ENCODE peak calls at places on chromosomes 6 and 20, in nine cellular contexts. One of them, this sample, is unnamed.
A peak's percentile ranks its signal among the peaks of the same experiment; 100 is the strongest.

GRCh38 chr20:53718142-53718481 is 124.5 kb upstream of the ZNF217 start:
- DNase-seq in stimulated activated naive B cell treated with anti-CD40 and anti-IgM and Interleukin-4, amounts not matched to agents 10 μg/mL and 1 μg/mL and 100 μg/mL, for 72 hours: no peak
- DNase-seq in lower lobe of right lung: no peak
- DNase-seq in activated CD4-positive, CD25-positive, alpha-beta regulatory T cell: no peak
- DNase-seq in stimulated activated CD8-positive, alpha-beta memory T cell treated with anti-CD3 and anti-CD28 coated beads, Interleukin-15, amount 100 ng/mL, for 4 hours: no peak
- DNase-seq in CD8-positive, alpha-beta memory T cell: no peak
- DNase-seq in B cell: no peak
- DNase-seq in HS-27A: no peak
- DNase-seq in H54: no peak
- DNase-seq in this sample: no peak

GRCh38 chr20:48538058-48538825 is 289.6 kb downstream of the PREX1 start:
- DNase-seq in stimulated activated naive B cell treated with anti-CD40 and anti-IgM and Interleukin-4, amounts not matched to agents 10 μg/mL and 1 μg/mL and 100 μg/mL, for 72 hours: no peak
- DNase-seq in lower lobe of right lung: peak; percentile 56
- DNase-seq in activated CD4-positive, CD25-positive, alpha-beta regulatory T cell: no peak
- DNase-seq in stimulated activated CD8-positive, alpha-beta memory T cell treated with anti-CD3 and anti-CD28 coated beads, Interleukin-15, amount 100 ng/mL, for 4 hours: no peak
- DNase-seq in CD8-positive, alpha-beta memory T cell: no peak
- DNase-seq in B cell: no peak
- DNase-seq in HS-27A: peak; percentile 49
- DNase-seq in H54: peak; percentile 71
- DNase-seq in this sample: peak; percentile 48

GRCh38 chr20:43681468-43681942 is 14.6 kb downstream of the MYBL2 start:
- DNase-seq in stimulated activated naive B cell treated with anti-CD40 and anti-IgM and Interleukin-4, amounts not matched to agents 10 μg/mL and 1 μg/mL and 100 μg/mL, for 72 hours: peak; percentile 20
- DNase-seq in lower lobe of right lung: no peak
- DNase-seq in activated CD4-positive, CD25-positive, alpha-beta regulatory T cell: no peak
- DNase-seq in stimulated activated CD8-positive, alpha-beta memory T cell treated with anti-CD3 and anti-CD28 coated beads, Interleukin-15, amount 100 ng/mL, for 4 hours: no peak
- DNase-seq in CD8-positive, alpha-beta memory T cell: no peak
- DNase-seq in B cell: peak; percentile 47
- DNase-seq in HS-27A: no peak
- DNase-seq in H54: no peak
- DNase-seq in this sample: no peak

GRCh38 chr6:3607171-3607570 is 144.3 kb downstream of the PXDC1 start:
- DNase-seq in stimulated activated naive B cell treated with anti-CD40 and anti-IgM and Interleukin-4, amounts not matched to agents 10 μg/mL and 1 μg/mL and 100 μg/mL, for 72 hours: no peak
- DNase-seq in lower lobe of right lung: no peak
- DNase-seq in activated CD4-positive, CD25-positive, alpha-beta regulatory T cell: no peak
- DNase-seq in stimulated activated CD8-positive, alpha-beta memory T cell treated with anti-CD3 and anti-CD28 coated beads, Interleukin-15, amount 100 ng/mL, for 4 hours: no peak
- DNase-seq in CD8-positive, alpha-beta memory T cell: no peak
- DNase-seq in B cell: no peak
- DNase-seq in HS-27A: no peak
- DNase-seq in H54: no peak
- DNase-seq in this sample: no peak

GRCh38 chr20:51536116-51537069 is 6.1 kb downstream of the NFATC2 start:
- DNase-seq in stimulated activated naive B cell treated with anti-CD40 and anti-IgM and Interleukin-4, amounts not matched to agents 10 μg/mL and 1 μg/mL and 100 μg/mL, for 72 hours: no peak
- DNase-seq in lower lobe of right lung: no peak
- DNase-seq in activated CD4-positive, CD25-positive, alpha-beta regulatory T cell: no peak
- DNase-seq in stimulated activated CD8-positive, alpha-beta memory T cell treated with anti-CD3 and anti-CD28 coated beads, Interleukin-15, amount 100 ng/mL, for 4 hours: no peak
- DNase-seq in CD8-positive, alpha-beta memory T cell: no peak
- DNase-seq in B cell: no peak
- DNase-seq in HS-27A: no peak
- DNase-seq in H54: no peak
- DNase-seq in this sample: no peak

GRCh38 chr6:41573268-41573667 is 27.1 kb downstream of the FOXP4 start:
- DNase-seq in stimulated activated naive B cell treated with anti-CD40 and anti-IgM and Interleukin-4, amounts not matched to agents 10 μg/mL and 1 μg/mL and 100 μg/mL, for 72 hours: no peak
- DNase-seq in lower lobe of right lung: no peak
- DNase-seq in activated CD4-positive, CD25-positive, alpha-beta regulatory T cell: no peak
- DNase-seq in stimulated activated CD8-positive, alpha-beta memory T cell treated with anti-CD3 and anti-CD28 coated beads, Interleukin-15, amount 100 ng/mL, for 4 hours: no peak
- DNase-seq in CD8-positive, alpha-beta memory T cell: no peak
- DNase-seq in B cell: no peak
- DNase-seq in HS-27A: no peak
- DNase-seq in H54: no peak
- DNase-seq in this sample: no peak

GRCh38 chr6:107894821-107895396 is 63.1 kb downstream of the SEC63 start:
- DNase-seq in stimulated activated naive B cell treated with anti-CD40 and anti-IgM and Interleukin-4, amounts not matched to agents 10 μg/mL and 1 μg/mL and 100 μg/mL, for 72 hours: no peak
- DNase-seq in lower lobe of right lung: no peak
- DNase-seq in activated CD4-positive, CD25-positive, alpha-beta regulatory T cell: no peak
- DNase-seq in stimulated activated CD8-positive, alpha-beta memory T cell treated with anti-CD3 and anti-CD28 coated beads, Interleukin-15, amount 100 ng/mL, for 4 hours: no peak
- DNase-seq in CD8-positive, alpha-beta memory T cell: no peak
- DNase-seq in B cell: peak; percentile 14
- DNase-seq in HS-27A: no peak
- DNase-seq in H54: no peak
- DNase-seq in this sample: no peak

GRCh38 chr6:149213829-149214228 is 103.7 kb upstream of the TAB2 start:
- DNase-seq in stimulated activated naive B cell treated with anti-CD40 and anti-IgM and Interleukin-4, amounts not matched to agents 10 μg/mL and 1 μg/mL and 100 μg/mL, for 72 hours: no peak
- DNase-seq in lower lobe of right lung: no peak
- DNase-seq in activated CD4-positive, CD25-positive, alpha-beta regulatory T cell: no peak
- DNase-seq in stimulated activated CD8-positive, alpha-beta memory T cell treated with anti-CD3 and anti-CD28 coated beads, Interleukin-15, amount 100 ng/mL, for 4 hours: no peak
- DNase-seq in CD8-positive, alpha-beta memory T cell: no peak
- DNase-seq in B cell: no peak
- DNase-seq in HS-27A: no peak
- DNase-seq in H54: no peak
- DNase-seq in this sample: no peak

GRCh38 chr6:127146935-127147334 is 28.5 kb downstream of the RSPO3 start:
- DNase-seq in stimulated activated naive B cell treated with anti-CD40 and anti-IgM and Interleukin-4, amounts not matched to agents 10 μg/mL and 1 μg/mL and 100 μg/mL, for 72 hours: no peak
- DNase-seq in lower lobe of right lung: no peak
- DNase-seq in activated CD4-positive, CD25-positive, alpha-beta regulatory T cell: no peak
- DNase-seq in stimulated activated CD8-positive, alpha-beta memory T cell treated with anti-CD3 and anti-CD28 coated beads, Interleukin-15, amount 100 ng/mL, for 4 hours: no peak
- DNase-seq in CD8-positive, alpha-beta memory T cell: no peak
- DNase-seq in B cell: no peak
- DNase-seq in HS-27A: peak; percentile 66
- DNase-seq in H54: no peak
- DNase-seq in this sample: peak; percentile 20

GRCh38 chr6:36333889-36334288 is 2.8 kb downstream of the BNIP5 start:
- DNase-seq in stimulated activated naive B cell treated with anti-CD40 and anti-IgM and Interleukin-4, amounts not matched to agents 10 μg/mL and 1 μg/mL and 100 μg/mL, for 72 hours: no peak
- DNase-seq in lower lobe of right lung: no peak
- DNase-seq in activated CD4-positive, CD25-positive, alpha-beta regulatory T cell: no peak
- DNase-seq in stimulated activated CD8-positive, alpha-beta memory T cell treated with anti-CD3 and anti-CD28 coated beads, Interleukin-15, amount 100 ng/mL, for 4 hours: no peak
- DNase-seq in CD8-positive, alpha-beta memory T cell: no peak
- DNase-seq in B cell: no peak
- DNase-seq in HS-27A: no peak
- DNase-seq in H54: no peak
- DNase-seq in this sample: no peak

GRCh38 chr20:36532822-36533221 is 8.5 kb upstream of the MYL9 start:
- DNase-seq in stimulated activated naive B cell treated with anti-CD40 and anti-IgM and Interleukin-4, amounts not matched to agents 10 μg/mL and 1 μg/mL and 100 μg/mL, for 72 hours: no peak
- DNase-seq in lower lobe of right lung: no peak
- DNase-seq in activated CD4-positive, CD25-positive, alpha-beta regulatory T cell: no peak
- DNase-seq in stimulated activated CD8-positive, alpha-beta memory T cell treated with anti-CD3 and anti-CD28 coated beads, Interleukin-15, amount 100 ng/mL, for 4 hours: no peak
- DNase-seq in CD8-positive, alpha-beta memory T cell: no peak
- DNase-seq in B cell: no peak
- DNase-seq in HS-27A: no peak
- DNase-seq in H54: no peak
- DNase-seq in this sample: no peak

GRCh38 chr6:113073611-113074191 is 726.6 kb downstream of the RFPL4B start:
- DNase-seq in stimulated activated naive B cell treated with anti-CD40 and anti-IgM and Interleukin-4, amounts not matched to agents 10 μg/mL and 1 μg/mL and 100 μg/mL, for 72 hours: no peak
- DNase-seq in lower lobe of right lung: no peak
- DNase-seq in activated CD4-positive, CD25-positive, alpha-beta regulatory T cell: no peak
- DNase-seq in stimulated activated CD8-positive, alpha-beta memory T cell treated with anti-CD3 and anti-CD28 coated beads, Interleukin-15, amount 100 ng/mL, for 4 hours: no peak
- DNase-seq in CD8-positive, alpha-beta memory T cell: no peak
- DNase-seq in B cell: no peak
- DNase-seq in HS-27A: peak; percentile 84
- DNase-seq in H54: no peak
- DNase-seq in this sample: no peak

GRCh38 chr6:34146021-34146782 is at the start of gene GRM4:
- DNase-seq in stimulated activated naive B cell treated with anti-CD40 and anti-IgM and Interleukin-4, amounts not matched to agents 10 μg/mL and 1 μg/mL and 100 μg/mL, for 72 hours: no peak
- DNase-seq in lower lobe of right lung: peak; percentile 11
- DNase-seq in activated CD4-positive, CD25-positive, alpha-beta regulatory T cell: no peak
- DNase-seq in stimulated activated CD8-positive, alpha-beta memory T cell treated with anti-CD3 and anti-CD28 coated beads, Interleukin-15, amount 100 ng/mL, for 4 hours: no peak
- DNase-seq in CD8-positive, alpha-beta memory T cell: no peak
- DNase-seq in B cell: no peak
- DNase-seq in HS-27A: no peak
- DNase-seq in H54: no peak
- DNase-seq in this sample: no peak

GRCh38 chr20:3753098-3753497 is 14.5 kb downstream of the ADISSP start:
- DNase-seq in stimulated activated naive B cell treated with anti-CD40 and anti-IgM and Interleukin-4, amounts not matched to agents 10 μg/mL and 1 μg/mL and 100 μg/mL, for 72 hours: no peak
- DNase-seq in lower lobe of right lung: no peak
- DNase-seq in activated CD4-positive, CD25-positive, alpha-beta regulatory T cell: peak; percentile 17
- DNase-seq in stimulated activated CD8-positive, alpha-beta memory T cell treated with anti-CD3 and anti-CD28 coated beads, Interleukin-15, amount 100 ng/mL, for 4 hours: no peak
- DNase-seq in CD8-positive, alpha-beta memory T cell: peak; percentile 57
- DNase-seq in B cell: peak; percentile 82
- DNase-seq in HS-27A: peak; percentile 19
- DNase-seq in H54: peak; percentile 85
- DNase-seq in this sample: no peak

GRCh38 chr20:63082939-63083735 is 76.4 kb upstream of the BHLHE23 start:
- DNase-seq in stimulated activated naive B cell treated with anti-CD40 and anti-IgM and Interleukin-4, amounts not matched to agents 10 μg/mL and 1 μg/mL and 100 μg/mL, for 72 hours: no peak
- DNase-seq in lower lobe of right lung: peak; percentile 26
- DNase-seq in activated CD4-positive, CD25-positive, alpha-beta regulatory T cell: no peak
- DNase-seq in stimulated activated CD8-positive, alpha-beta memory T cell treated with anti-CD3 and anti-CD28 coated beads, Interleukin-15, amount 100 ng/mL, for 4 hours: no peak
- DNase-seq in CD8-positive, alpha-beta memory T cell: no peak
- DNase-seq in B cell: no peak
- DNase-seq in HS-27A: no peak
- DNase-seq in H54: no peak
- DNase-seq in this sample: no peak

GRCh38 chr20:20971810-20972209 is 134.3 kb downstream of the LINC00237 start:
- DNase-seq in stimulated activated naive B cell treated with anti-CD40 and anti-IgM and Interleukin-4, amounts not matched to agents 10 μg/mL and 1 μg/mL and 100 μg/mL, for 72 hours: no peak
- DNase-seq in lower lobe of right lung: no peak
- DNase-seq in activated CD4-positive, CD25-positive, alpha-beta regulatory T cell: no peak
- DNase-seq in stimulated activated CD8-positive, alpha-beta memory T cell treated with anti-CD3 and anti-CD28 coated beads, Interleukin-15, amount 100 ng/mL, for 4 hours: no peak
- DNase-seq in CD8-positive, alpha-beta memory T cell: no peak
- DNase-seq in B cell: no peak
- DNase-seq in HS-27A: no peak
- DNase-seq in H54: no peak
- DNase-seq in this sample: no peak

This sample was measured in iPS DF 19.7.